ENCODE peak calls at places on chromosome 15, in nine cellular contexts. M, L, N, A, P, V, C, T and K are unnamed samples.

GRCh38 chr15:21270474-21270873 is 169.8 kb downstream of the POTEB3 start:
- DNase-seq in A (no peak), L (no peak), P (no peak), T (no peak), N (no peak), M (no peak), V (no peak), C (no peak), K (no peak)

GRCh38 chr15:69145694-69146492 is 14.5 kb upstream of the GLCE start:
- DNase-seq in A (peak; percentile 30), V (no peak), C (no peak), T (no peak), N (no peak), P (peak; percentile 38), M (no peak), L (no peak), K (peak; percentile 92)

GRCh38 chr15:69303337-69304175 is 4.8 kb downstream of the PAQR5 start:
- DNase-seq in T (no peak), V (no peak), A (no peak), C (no peak), M (no peak), P (peak; percentile 60), L (no peak), N (no peak), K (peak; percentile 41)

GRCh38 chr15:45307230-45307924 is 55.3 kb downstream of the SLC28A2 start:
- DNase-seq in T (no peak), C (peak; percentile 72), M (no peak), N (peak; percentile 56), A (peak; percentile 2), V (no peak), P (peak; percentile 69), L (peak; percentile 28), K (peak; percentile 59)

GRCh38 chr15:101521084-101521483 is 31.6 kb upstream of the PCSK6 start:
- DNase-seq in T (no peak), A (no peak), V (no peak), M (no peak), N (no peak), L (no peak), C (no peak), P (no peak), K (no peak)

GRCh38 chr15:70715840-70716510 is 47.4 kb downstream of the UACA start:
- DNase-seq in M (no peak), P (no peak), C (no peak), L (no peak), T (no peak), A (no peak), V (no peak), N (no peak), K (no peak)

GRCh38 chr15:67769468-67770097 is 55.7 kb upstream of the SKOR1 start:
- DNase-seq in L (no peak), A (no peak), T (no peak), N (no peak), C (no peak), P (no peak), V (no peak), M (no peak), K (no peak)

GRCh38 chr15:75835990-75836952 is 7.0 kb upstream of the UBE2Q2 start:
- DNase-seq in A (no peak), P (no peak), V (no peak), C (no peak), M (no peak), N (no peak), L (no peak), T (no peak), K (no peak)

GRCh38 chr15:32898991-32899613 is 181.3 kb downstream of the GREM1 start:
- DNase-seq in L (no peak), V (no peak), T (no peak), A (peak; percentile 66), N (no peak), C (no peak), M (no peak), P (no peak), K (no peak)

GRCh38 chr15:92655178-92655995 is at the start of gene FAM174B:
- DNase-seq in N (no peak), V (no peak), A (peak; percentile 7), C (peak; percentile 27), M (peak; percentile 83), P (peak; percentile 39), T (peak; percentile 60), L (no peak), K (no peak)

GRCh38 chr15:65049418-65049840 is 4.2 kb downstream of the SLC51B start:
- DNase-seq in T (peak; percentile 92), P (peak; percentile 91), V (peak; percentile 77), N (peak; percentile 91), C (peak; percentile 99), L (peak; percentile 59), A (peak; percentile 83), M (peak; percentile 95), K (peak; percentile 93)

GRCh38 chr15:83767786-83768185 is 113.9 kb downstream of the ADAMTSL3 start:
- DNase-seq in P (peak; percentile 96), M (no peak), A (no peak), L (no peak), N (no peak), C (no peak), V (no peak), T (no peak), K (peak; percentile 70)

GRCh38 chr15:29805043-29805707 is 17.1 kb downstream of the TJP1 start:
- DNase-seq in V (no peak), P (peak; percentile 91), A (no peak), N (peak; percentile 82), C (peak; percentile 76), T (no peak), L (no peak), M (no peak), K (peak; percentile 90)

GRCh38 chr15:56608140-56608778 is 125.0 kb downstream of the ZNF280D start:
- DNase-seq in A (no peak), T (no peak), V (no peak), M (no peak), C (no peak), N (no peak), L (no peak), P (no peak), K (no peak)